ENCODE peak calls at places on chromosomes 5 and 9, in eight cellular contexts. W is left ventricle myocardium inferior, Q is chondrocyte, I is neural progenitor cell, P is Panc1, Y is brain microvascular endothelial cell, X is MCF 10A, E is progenitor cell of endocrine pancreas. Z is an unnamed sample.

GRCh38 chr9:137878146-137878941 is 762 bp downstream of the CACNA1B start:
- DNase-seq in X (no peak), W (no peak), Q (no peak), P (no peak), E (peak; percentile 90), I (peak; percentile 96), Y (peak; percentile 3), Z (peak; percentile 36)

GRCh38 chr5:111585291-111585690 is 73.0 kb upstream of the STARD4 start:
- DNase-seq in X (no peak), Q (no peak), I (no peak), W (no peak), E (no peak), P (no peak), Y (no peak), Z (no peak)

GRCh38 chr9:120410925-120411501 is 169.0 kb downstream of the CDK5RAP2 start:
- DNase-seq in X (no peak), Y (no peak), P (no peak), Q (no peak), I (no peak), E (no peak), W (no peak), Z (no peak)

GRCh38 chr5:56359429-56359781 is 126.3 kb upstream of the ANKRD55 start:
- DNase-seq in Q (no peak), I (no peak), Y (no peak), W (no peak), E (no peak), P (no peak), X (no peak), Z (no peak)

GRCh38 chr5:138596105-138596987 is 21.1 kb upstream of the HSPA9 start:
- DNase-seq in I (peak; percentile 26), P (no peak), X (no peak), W (no peak), Y (no peak), Q (no peak), E (no peak), Z (no peak)

GRCh38 chr9:87674565-87675299 is 51.2 kb upstream of the CTSL start:
- DNase-seq in W (no peak), E (no peak), P (no peak), I (no peak), X (no peak), Q (no peak), Y (no peak), Z (no peak)

GRCh38 chr9:109314011-109314531 is 6.8 kb downstream of the EPB41L4B start:
- DNase-seq in X (no peak), W (no peak), P (no peak), I (no peak), E (no peak), Y (no peak), Q (no peak), Z (no peak)

GRCh38 chr5:169667896-169668674 is 31.0 kb downstream of the DOCK2 start:
- DNase-seq in I (no peak), Q (no peak), Y (no peak), W (no peak), P (no peak), X (peak; percentile 70), E (no peak), Z (no peak)

GRCh38 chr5:77418162-77418561 is 74.0 kb downstream of the WDR41 start:
- DNase-seq in Q (no peak), Y (peak; percentile 23), E (no peak), P (no peak), I (no peak), X (no peak), W (no peak), Z (no peak)

GRCh38 chr9:16619897-16620296 is 250.6 kb downstream of the BNC2 start:
- DNase-seq in W (no peak), P (no peak), I (no peak), Y (no peak), X (no peak), Q (no peak), E (no peak), Z (no peak)

GRCh38 chr5:166594552-166594951 is 1696.9 kb upstream of the WWC1 start:
- DNase-seq in E (no peak), Y (no peak), Q (no peak), P (no peak), I (no peak), X (peak; percentile 32), W (no peak), Z (no peak)

DNA sequence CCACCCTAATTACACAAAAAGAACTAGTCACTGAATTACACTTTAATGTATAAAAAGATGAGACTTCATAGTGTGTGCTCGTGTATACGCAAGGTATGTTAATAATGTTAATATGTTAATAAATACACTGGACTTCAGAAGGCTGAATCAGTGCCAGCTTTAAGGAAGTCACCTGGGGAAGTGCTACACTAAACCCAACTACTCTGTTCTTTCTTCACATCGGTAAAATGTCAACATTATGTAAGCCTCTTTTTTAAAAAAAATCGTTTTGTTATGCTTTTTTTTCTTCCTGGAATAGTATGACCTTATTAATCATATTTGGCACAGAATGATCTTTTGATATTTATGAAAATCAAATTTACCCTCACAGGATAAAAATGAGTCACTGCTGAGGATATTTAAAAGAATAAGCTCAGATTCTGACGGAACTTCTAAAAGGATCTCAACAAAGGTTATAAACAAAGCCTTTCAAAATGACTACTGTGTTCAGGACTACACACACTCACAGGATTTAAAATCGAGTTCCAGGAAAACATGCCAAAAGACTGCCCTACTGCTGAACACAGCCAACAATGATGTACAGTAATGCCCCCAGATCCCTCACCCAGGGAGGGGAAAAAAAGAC is 75.9 kb downstream of the AUH start:
- DNase-seq in Q (no peak), W (no peak), Y (no peak), I (no peak), X (peak; percentile 25), P (no peak), E (no peak), Z (no peak)
- TF ChIP-seq CTCF in Q (no peak), W (no peak), Y (no peak), I (no peak), X (no peak), P (no peak), E (no peak), Z (no peak)

GRCh38 chr9:34644766-34645314 is 1.6 kb upstream of the GALT start:
- DNase-seq in Y (no peak), Q (no peak), I (no peak), W (no peak), X (no peak), P (no peak), E (no peak), Z (no peak)

GRCh38 chr9:34648673-34649072 is 2.2 kb downstream of the GALT start:
- DNase-seq in E (no peak), P (no peak), X (no peak), Y (no peak), Q (no peak), W (no peak), I (no peak), Z (no peak)

GRCh38 chr9:34647084-34647403 is 569 bp downstream of the GALT start:
- DNase-seq in X (no peak), W (no peak), I (no peak), P (no peak), Q (no peak), E (no peak), Y (no peak), Z (no peak)

GRCh38 chr9:34647651-34648050 is 1.2 kb downstream of the GALT start:
- DNase-seq in I (no peak), E (no peak), P (no peak), Y (no peak), W (no peak), X (no peak), Q (no peak), Z (peak; percentile 14)

GRCh38 chr9:34646211-34647083 is at the start of gene GALT:
- DNase-seq in Q (no peak), P (peak; percentile 30), W (peak; percentile 96), X (peak; percentile 92), Y (peak; percentile 76), E (peak; percentile 95), I (peak; percentile 95), Z (peak; percentile 98)
- TF ChIP-seq CTCF in Q (peak; percentile 78), P (no peak), W (peak; percentile 53), X (peak; percentile 17), Y (peak; percentile 68), E (peak; percentile 43), I (peak; percentile 37), Z (peak; percentile 61)

DNA sequence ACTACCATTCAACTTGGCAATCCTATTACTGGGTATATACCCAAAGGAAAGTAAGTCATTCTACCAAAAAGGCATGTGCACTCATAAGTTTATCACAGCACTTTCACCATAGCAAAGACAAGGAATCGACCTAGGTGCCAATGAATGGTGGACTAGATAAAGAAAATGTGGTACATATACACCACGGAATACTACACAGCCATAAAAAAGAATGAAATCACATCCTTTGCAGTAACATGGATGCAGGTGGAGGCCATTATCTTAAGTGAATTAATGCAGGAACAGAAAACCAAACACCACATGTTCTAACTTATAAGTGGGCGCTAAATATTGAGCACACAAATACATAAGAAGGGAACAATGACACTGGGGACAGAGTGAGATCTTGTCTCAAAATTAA is 65.8 kb upstream of the SUB1 start:
- DNase-seq in P (no peak), Q (no peak), X (no peak), E (no peak), I (no peak), Y (no peak), W (no peak), Z (no peak)
- TF ChIP-seq CTCF in P (no peak), Q (no peak), X (no peak), E (no peak), I (no peak), Y (no peak), W (no peak), Z (no peak)

GRCh38 chr5:143220748-143221211 is 182.7 kb downstream of the NR3C1 start:
- DNase-seq in P (no peak), Y (no peak), W (no peak), E (no peak), Q (no peak), X (no peak), I (no peak), Z (no peak)
- TF ChIP-seq CTCF in P (no peak), Y (no peak), W (no peak), E (no peak), Q (no peak), X (no peak), I (no peak), Z (no peak)

GRCh38 chr9:127423591-127423933 is 620 bp upstream of the ZNF79 start:
- DNase-seq in X (no peak), I (no peak), Q (no peak), W (no peak), P (no peak), E (no peak), Y (no peak), Z (no peak)

GRCh38 chr9:127426756-127427155 is 2.6 kb downstream of the ZNF79 start:
- DNase-seq in P (no peak), I (no peak), W (no peak), Y (no peak), X (no peak), Q (no peak), E (no peak), Z (peak; percentile 81)

GRCh38 chr9:127422787-127423186 is 1.4 kb upstream of the ZNF79 start:
- DNase-seq in Y (no peak), I (no peak), E (no peak), Q (no peak), X (no peak), P (no peak), W (no peak), Z (no peak)

GRCh38 chr9:127423934-127424668 is at the start of gene ZNF79:
- DNase-seq in W (peak; percentile 95), E (peak; percentile 79), I (peak; percentile 97), Y (peak; percentile 91), Q (peak; percentile 98), P (peak; percentile 62), X (peak; percentile 92), Z (peak; percentile 95)

GRCh38 chr9:127424669-127424986 is 446 bp downstream of the ZNF79 start:
- DNase-seq in Y (no peak), W (no peak), X (no peak), Q (no peak), P (no peak), E (no peak), I (no peak), Z (peak; percentile 58)
- TF ChIP-seq CTCF in Y (no peak), W (no peak), X (no peak), Q (peak; percentile 36), P (no peak), E (no peak), I (no peak), Z (no peak)